ENCODE peak calls at places on chromosomes 13 and 19, in six cellular contexts. V is gastrocnemius medialis; B is cardiac muscle cell; U is substantia nigra; I is HCT116; K is CD8-positive, alpha-beta memory T cell. R is an unnamed sample.
A peak's percentile ranks its signal among the peaks of the same experiment; 100 is the strongest.

GRCh38 chr13:79459906-79460305 is 21.0 kb upstream of the NDFIP2 start:
- DNase-seq in V (no peak), B (no peak), U (no peak), I (no peak), K (no peak), R (peak; percentile 85)

GRCh38 chr13:76516013-76516412 is 370.2 kb downstream of the KCTD12 start:
- DNase-seq in V (no peak), B (no peak), U (no peak), I (no peak), K (no peak), R (no peak)

GRCh38 chr13:24339937-24340607 is 30.7 kb downstream of the C1QTNF9 start:
- DNase-seq in V (no peak), B (no peak), U (no peak), I (no peak), K (no peak), R (no peak)

GRCh38 chr13:114067381-114067885 is 65.0 kb downstream of the RASA3 start:
- DNase-seq in V (no peak), B (no peak), U (no peak), I (no peak), K (no peak), R (no peak)

GRCh38 chr19:40521276-40521675 is 54.5 kb downstream of the SPTBN4 start:
- DNase-seq in V (no peak), B (no peak), U (no peak), I (no peak), K (no peak), R (no peak)

GRCh38 chr19:15025237-15025636 is 24.0 kb upstream of the CASP14 start:
- DNase-seq in V (no peak), B (no peak), U (no peak), I (no peak), K (no peak), R (no peak)

GRCh38 chr19:35357867-35358573 is at the start of gene FFAR3:
- DNase-seq in V (peak; percentile 17), B (no peak), U (no peak), I (no peak), K (no peak), R (no peak)

GRCh38 chr13:39503048-39503447 is 99.9 kb downstream of the LHFPL6 start:
- DNase-seq in V (no peak), B (no peak), U (no peak), I (no peak), K (no peak), R (no peak)

GRCh38 chr19:57558525-57558924 is 1.1 kb downstream of the ZNF550 start:
- DNase-seq in V (no peak), B (peak; percentile 23), U (no peak), I (no peak), K (no peak), R (no peak)

GRCh38 chr13:80835902-80836301 is 495.0 kb upstream of the SPRY2 start:
- DNase-seq in V (no peak), B (no peak), U (no peak), I (no peak), K (no peak), R (no peak)

GRCh38 chr13:40536443-40537113 is 129.9 kb downstream of the FOXO1 start:
- DNase-seq in V (peak; percentile 94), B (no peak), U (no peak), I (no peak), K (no peak), R (peak; percentile 52)

GRCh38 chr19:33240181-33240771 is 14.6 kb upstream of the SLC7A10 start:
- DNase-seq in V (no peak), B (no peak), U (no peak), I (no peak), K (no peak), R (no peak)

GRCh38 chr19:55113570-55114039 is 3.8 kb downstream of the PPP1R12C start:
- DNase-seq in V (peak; percentile 73), B (peak; percentile 83), U (no peak), I (no peak), K (no peak), R (no peak)

GRCh38 chr19:15304140-15304705 is 28.1 kb downstream of the BRD4 start:
- DNase-seq in V (peak; percentile 48), B (peak; percentile 47), U (no peak), I (no peak), K (no peak), R (no peak)

GRCh38 chr19:32224371-32225244 is 120.8 kb upstream of the ZNF507 start:
- DNase-seq in V (no peak), B (peak; percentile 69), U (peak; percentile 19), I (no peak), K (peak; percentile 31), R (no peak)

GRCh38 chr19:51726049-51726448 is 2.3 kb upstream of the HAS1 start:
- DNase-seq in V (no peak), B (no peak), U (peak; percentile 73), I (no peak), K (no peak), R (peak; percentile 95)

GRCh38 chr13:43074824-43075510 is 51.6 kb downstream of the DNAJC15 start:
- DNase-seq in V (no peak), B (no peak), U (no peak), I (no peak), K (no peak), R (no peak)

GRCh38 chr19:52197964-52198363 is 8.1 kb downstream of the PPP2R1A start:
- DNase-seq in V (no peak), B (no peak), U (no peak), I (no peak), K (no peak), R (no peak)

GRCh38 chr13:45765464-45765863 is 63.3 kb downstream of the CBY2 start:
- DNase-seq in V (no peak), B (no peak), U (no peak), I (no peak), K (no peak), R (no peak)

GRCh38 chr13:51444922-51445321 is 7.9 kb downstream of the INTS6 start:
- DNase-seq in V (no peak), B (no peak), U (no peak), I (peak; percentile 15), K (no peak), R (no peak)

GRCh38 chr19:47363758-47364529 is 14.8 kb downstream of the DHX34 start:
- DNase-seq in V (no peak), B (no peak), U (no peak), I (no peak), K (no peak), R (no peak)

GRCh38 chr19:29539668-29540067 is 13.9 kb downstream of the VSTM2B start:
- DNase-seq in V (no peak), B (no peak), U (no peak), I (no peak), K (no peak), R (no peak)

GRCh38 chr13:105370011-105370645 is 1165.3 kb downstream of the EFNB2 start:
- DNase-seq in V (no peak), B (no peak), U (no peak), I (no peak), K (no peak), R (no peak)

GRCh38 chr19:3783660-3784584 is 2.3 kb downstream of the MATK start:
- DNase-seq in V (no peak), B (no peak), U (no peak), I (no peak), K (peak; percentile 38), R (no peak)

GRCh38 chr19:31018951-31019350 is 330.3 kb downstream of the TSHZ3 start:
- DNase-seq in V (no peak), B (no peak), U (no peak), I (no peak), K (no peak), R (no peak)

GRCh38 chr13:110238795-110239194 is 68.2 kb downstream of the COL4A1 start:
- DNase-seq in V (no peak), B (no peak), U (no peak), I (no peak), K (no peak), R (no peak)

GRCh38 chr13:77637583-77637982 is 59.9 kb upstream of the SLAIN1 start:
- DNase-seq in V (no peak), B (no peak), U (no peak), I (no peak), K (no peak), R (no peak)

GRCh38 chr13:44331912-44332840 is 41.4 kb upstream of the SERP2 start:
- DNase-seq in V (peak; percentile 42), B (peak; percentile 81), U (no peak), I (no peak), K (no peak), R (no peak)

GRCh38 chr19:2574971-2575630 is 99.2 kb downstream of the GADD45B start:
- DNase-seq in V (no peak), B (no peak), U (no peak), I (no peak), K (no peak), R (no peak)

GRCh38 chr19:5978606-5979552 is 939 bp upstream of the RANBP3 start:
- DNase-seq in V (no peak), B (no peak), U (no peak), I (no peak), K (no peak), R (no peak)

GRCh38 chr13:100637380-100637779 is 37.2 kb downstream of the TMTC4 start:
- DNase-seq in V (no peak), B (no peak), U (no peak), I (no peak), K (no peak), R (no peak)
- H3K27ac ChIP-seq in V (no peak overlapping the region), B (peak overlapping the region; percentile 64), U (peak overlapping the region; percentile 88), I (no peak overlapping the region), K (no peak overlapping the region), R (no peak overlapping the region)

DNA sequence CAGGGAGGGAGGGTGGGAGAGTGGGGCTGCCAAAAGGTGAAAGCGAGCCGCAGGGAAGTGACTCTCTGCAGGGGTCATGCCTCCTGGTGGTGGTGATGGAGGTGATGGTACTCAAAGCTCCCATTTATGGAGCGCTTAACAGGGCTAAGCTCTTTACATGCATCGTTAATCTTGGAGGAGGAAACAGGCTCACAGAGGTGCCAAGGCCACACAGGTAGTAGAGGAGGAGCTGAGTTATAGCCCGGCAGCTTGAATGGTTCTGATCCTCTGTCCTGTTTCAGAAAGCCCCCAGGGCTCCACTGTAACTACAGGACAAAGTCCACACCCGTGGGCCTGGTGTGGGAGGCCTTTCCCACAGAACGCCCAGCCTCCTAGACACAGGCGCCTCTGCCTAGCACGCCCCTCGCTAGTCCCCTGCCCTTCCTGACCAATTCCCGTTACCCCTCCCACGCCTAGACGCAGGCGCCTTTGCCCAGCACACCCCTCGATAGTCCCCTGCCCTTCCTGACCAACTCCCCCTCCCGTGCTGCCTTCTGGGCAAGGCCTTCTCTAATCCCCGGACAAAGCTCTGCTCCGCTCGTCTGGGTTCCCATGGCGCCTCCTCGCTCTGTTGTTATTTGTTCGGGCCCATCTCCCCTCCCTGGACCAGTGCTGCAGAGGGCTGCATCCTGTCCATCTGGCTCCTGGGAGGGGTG is 10.8 kb downstream of the PPP1R37 start:
- DNase-seq in V (no peak), B (no peak), U (no peak), I (no peak), K (no peak), R (no peak)
- H3K27ac ChIP-seq in V (no peak overlapping the region), B (no peak overlapping the region), U (peak overlapping the region; percentile 35), I (no peak overlapping the region), K (no peak overlapping the region), R (no peak overlapping the region)

GRCh38 chr19:13195678-13196077 is 45.5 kb downstream of the IER2 start:
- DNase-seq in V (no peak), B (peak; percentile 61), U (no peak), I (no peak), K (peak; percentile 38), R (no peak)
- H3K27ac ChIP-seq in V (no peak overlapping the region), B (no peak overlapping the region), U (no peak overlapping the region), I (peak overlapping the region; percentile 36), K (no peak overlapping the region), R (no peak overlapping the region)

DNA sequence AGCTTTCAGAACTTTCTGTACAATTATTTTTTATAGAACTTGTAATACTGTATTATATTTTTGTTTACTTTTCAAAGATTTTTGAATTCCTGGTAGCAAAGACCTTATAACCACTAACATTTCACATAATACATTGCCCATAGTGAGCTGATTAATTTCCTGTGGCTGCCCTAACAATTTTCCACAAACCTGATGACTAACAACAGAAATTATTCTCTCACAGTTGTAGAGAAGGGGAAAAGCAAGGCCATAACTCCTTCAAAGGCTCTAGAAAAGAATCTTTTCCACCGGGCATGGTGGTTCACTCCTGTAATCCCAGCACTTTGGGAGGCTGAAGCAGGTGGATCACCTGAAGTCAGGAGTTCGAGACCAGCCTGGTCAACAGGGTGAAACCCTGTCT is 19.1 kb downstream of the KLF12 start:
- DNase-seq in V (no peak), B (no peak), U (no peak), I (no peak), K (no peak), R (no peak)
- H3K27ac ChIP-seq in V (no peak overlapping the region), B (no peak overlapping the region), U (no peak overlapping the region), I (no peak overlapping the region), K (no peak overlapping the region), R (peak overlapping the region; percentile 45)